ENCODE peak calls at places on chromosome 16, in ten cellular contexts. N is GM10248, I is fibroblast of mammary gland, Q is sigmoid colon, L is choroid plexus epithelial cell, E is OCI-LY7, V is cardiac muscle cell, G is GM06990, B is mucosa of descending colon, R is fibroblast of the aortic adventitia. D is an unnamed sample.

GRCh38 chr16:19379838-19380237 is 37.8 kb upstream of the TMC5 start:
- DNase-seq in N (no peak), I (no peak), Q (no peak), L (no peak), E (no peak), V (no peak), G (no peak), B (no peak), R (no peak), D (no peak)

GRCh38 chr16:59907671-59908070 is 1173.6 kb upstream of the GOT2 start:
- DNase-seq in N (no peak), I (no peak), Q (no peak), L (no peak), E (no peak), V (peak; percentile 30), G (no peak), B (no peak), R (no peak), D (no peak)

GRCh38 chr16:19135896-19136438 is 22.2 kb downstream of the ITPRIPL2 start:
- DNase-seq in N (no peak), I (peak; percentile 49), Q (peak; percentile 70), L (peak; percentile 33), E (no peak), V (no peak), G (no peak), B (peak; percentile 92), R (no peak), D (no peak)

GRCh38 chr16:23863511-23864422 is 28.0 kb downstream of the PRKCB start:
- DNase-seq in N (peak; percentile 56), I (no peak), Q (no peak), L (no peak), E (peak; percentile 86), V (no peak), G (peak; percentile 73), B (peak; percentile 25), R (no peak), D (no peak)

GRCh38 chr16:75296606-75297005 is 45.2 kb upstream of the BCAR1 start:
- DNase-seq in N (no peak), I (peak; percentile 33), Q (peak; percentile 71), L (peak; percentile 54), E (no peak), V (no peak), G (no peak), B (no peak), R (peak; percentile 28), D (no peak)

GRCh38 chr16:67265834-67266233 is 13.5 kb upstream of the PLEKHG4 start:
- DNase-seq in N (no peak), I (no peak), Q (peak; percentile 44), L (no peak), E (no peak), V (no peak), G (no peak), B (no peak), R (no peak), D (no peak)

GRCh38 chr16:83813818-83814653 is 6.3 kb downstream of the HSBP1 start:
- DNase-seq in N (no peak), I (peak; percentile 60), Q (no peak), L (peak; percentile 79), E (peak; percentile 14), V (peak; percentile 63), G (peak; percentile 21), B (no peak), R (peak; percentile 48), D (no peak)

GRCh38 chr16:89534147-89534788 is 26.1 kb downstream of the SPG7 start:
- DNase-seq in N (no peak), I (peak; percentile 66), Q (no peak), L (peak; percentile 92), E (peak; percentile 56), V (no peak), G (no peak), B (peak; percentile 34), R (no peak), D (no peak)

GRCh38 chr16:30151091-30151490 is 28.1 kb upstream of the MAPK3 start:
- DNase-seq in N (no peak), I (no peak), Q (no peak), L (no peak), E (no peak), V (no peak), G (no peak), B (no peak), R (no peak), D (no peak)

GRCh38 chr16:83727751-83728352 is 79.9 kb upstream of the HSBP1 start:
- DNase-seq in N (no peak), I (no peak), Q (no peak), L (peak; percentile 7), E (no peak), V (no peak), G (no peak), B (no peak), R (no peak), D (no peak)

GRCh38 chr16:67244387-67245188 is 2.7 kb downstream of the FHOD1 start:
- DNase-seq in N (peak; percentile 86), I (peak; percentile 94), Q (peak; percentile 83), L (peak; percentile 88), E (peak; percentile 91), V (no peak), G (peak; percentile 79), B (peak; percentile 65), R (peak; percentile 86), D (no peak)

GRCh38 chr16:60905806-60906205 is 1130.4 kb downstream of the CDH8 start:
- DNase-seq in N (no peak), I (no peak), Q (no peak), L (peak; percentile 0), E (no peak), V (no peak), G (no peak), B (no peak), R (no peak), D (no peak)

GRCh38 chr16:70437582-70438324 is 1.1 kb downstream of the ST3GAL2 start:
- DNase-seq in N (no peak), I (peak; percentile 70), Q (no peak), L (peak; percentile 61), E (peak; percentile 53), V (peak; percentile 46), G (no peak), B (no peak), R (peak; percentile 67), D (no peak)

GRCh38 chr16:79772028-79772427 is 171.5 kb upstream of the MAF start:
- DNase-seq in N (no peak), I (no peak), Q (no peak), L (no peak), E (no peak), V (no peak), G (no peak), B (peak; percentile 56), R (no peak), D (no peak)

GRCh38 chr16:79770244-79771064 is 169.9 kb upstream of the MAF start:
- DNase-seq in N (peak; percentile 89), I (peak; percentile 75), Q (peak; percentile 96), L (peak; percentile 90), E (peak; percentile 72), V (peak; percentile 96), G (peak; percentile 82), B (peak; percentile 88), R (peak; percentile 56), D (peak; percentile 86)

GRCh38 chr16:79777679-79778078 is 177.1 kb upstream of the MAF start:
- DNase-seq in N (no peak), I (no peak), Q (no peak), L (no peak), E (no peak), V (no peak), G (no peak), B (no peak), R (no peak), D (no peak)

GRCh38 chr16:79776243-79776884 is 175.8 kb upstream of the MAF start:
- DNase-seq in N (no peak), I (peak; percentile 79), Q (peak; percentile 84), L (peak; percentile 64), E (no peak), V (no peak), G (no peak), B (peak; percentile 48), R (peak; percentile 8), D (no peak)
- TF ChIP-seq CTCF in N (no peak), I (no peak), Q (no peak), L (peak; percentile 28), E (no peak), V (no peak), G (no peak), B (no peak), R (no peak), D (peak; percentile 45)

DNA sequence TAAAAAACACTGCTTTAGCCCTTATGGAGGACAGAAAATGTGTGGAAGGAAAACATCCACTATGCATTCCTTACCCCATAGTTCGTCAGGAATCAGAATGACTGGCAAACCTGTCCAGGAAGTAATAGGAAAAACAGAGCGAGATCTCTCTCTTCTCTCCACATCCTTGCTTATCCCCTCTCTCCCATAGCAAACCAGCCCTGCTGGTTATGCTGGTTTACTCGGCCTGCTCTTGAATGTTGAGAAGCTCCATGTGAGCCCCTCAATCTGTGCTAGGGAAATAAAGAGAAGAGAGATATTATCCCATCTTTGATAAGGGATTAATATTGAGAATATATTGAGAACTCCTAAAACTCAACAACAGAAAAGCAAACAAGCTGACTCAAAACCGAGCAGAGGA is 402.8 kb upstream of the RBFOX1 start:
- DNase-seq in N (no peak), I (no peak), Q (no peak), L (no peak), E (no peak), V (no peak), G (no peak), B (no peak), R (no peak), D (no peak)
- TF ChIP-seq CTCF in N (no peak), I (no peak), Q (no peak), L (no peak), E (no peak), V (no peak), G (no peak), B (no peak), R (no peak), D (no peak)

DNA sequence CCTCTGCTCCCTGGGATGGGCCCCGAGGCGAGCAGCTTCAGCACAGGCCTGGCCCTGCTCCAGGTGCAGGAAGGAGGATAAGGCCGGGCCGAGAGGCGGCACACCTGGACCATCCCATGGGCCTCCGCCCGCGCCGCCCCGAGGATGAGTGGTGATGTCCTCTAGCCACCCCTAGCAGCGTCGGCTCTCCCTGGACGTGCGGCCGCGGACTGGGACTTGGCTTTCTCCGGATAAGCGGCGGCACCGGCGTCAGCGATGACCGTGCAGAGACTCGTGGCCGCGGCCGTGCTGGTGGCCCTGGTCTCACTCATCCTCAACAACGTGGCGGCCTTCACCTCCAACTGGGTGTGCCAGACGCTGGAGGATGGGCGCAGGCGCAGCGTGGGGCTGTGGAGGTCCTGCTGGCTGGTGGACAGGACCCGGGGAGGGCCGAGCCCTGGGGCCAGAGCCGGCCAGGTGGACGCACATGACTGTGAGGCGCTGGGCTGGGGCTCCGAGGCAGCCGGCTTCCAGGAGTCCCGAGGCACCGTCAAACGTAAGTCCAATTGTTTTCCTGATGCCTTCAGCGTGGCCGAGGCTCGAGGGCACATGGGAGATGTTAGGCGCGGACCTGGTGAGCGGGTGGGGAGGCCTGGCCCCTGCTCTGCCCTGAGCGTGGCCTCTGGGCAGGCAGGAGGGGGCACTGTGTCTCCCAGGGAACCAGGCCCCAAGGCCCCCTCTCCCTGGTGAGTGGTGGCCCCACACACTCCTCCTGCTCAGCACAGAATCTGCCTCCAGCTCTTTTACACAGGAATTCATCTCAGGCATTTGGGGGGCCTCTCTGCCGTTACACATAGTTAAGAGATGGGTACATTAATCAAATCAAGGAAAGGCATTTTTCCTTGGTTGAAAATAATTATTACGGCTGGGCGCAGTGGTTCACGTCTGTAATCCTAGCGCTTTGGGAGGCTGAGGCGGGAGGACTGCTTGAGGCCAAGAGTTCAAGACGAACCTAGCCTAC is 855 bp downstream of the TMEM204 start:
- DNase-seq in N (no peak), I (peak; percentile 25), Q (no peak), L (no peak), E (no peak), V (no peak), G (no peak), B (no peak), R (peak; percentile 56), D (no peak)
- TF ChIP-seq CTCF in N (no peak), I (no peak), Q (no peak), L (no peak), E (no peak), V (no peak), G (no peak), B (no peak), R (no peak), D (no peak)

GRCh38 chr16:73032548-73033270 is 15.2 kb downstream of the ZFHX3 start:
- DNase-seq in N (peak; percentile 53), I (no peak), Q (no peak), L (no peak), E (no peak), V (peak; percentile 44), G (peak; percentile 44), B (no peak), R (no peak), D (no peak)
- TF ChIP-seq CTCF in N (peak; percentile 31), I (no peak), Q (no peak), L (no peak), E (no peak), V (no peak), G (no peak), B (no peak), R (no peak), D (no peak)